ENCODE peak calls at places on chromosomes 16 and 17, in ten cellular contexts. T is sigmoid colon; N is CD4-positive, alpha-beta T cell; Z is right atrium auricular region; V is GM13976; Y is epithelial cell of esophagus; R is progenitor cell of endocrine pancreas; U is esophagus squamous epithelium; B is OCI-LY7; J is HFFc6. W is an unnamed sample.

GRCh38 chr16:67444259-67445125 is 13.6 kb downstream of the HSD11B2 start:
- DNase-seq in T (no peak), N (no peak), Z (no peak), V (no peak), Y (no peak), R (no peak), U (no peak), B (no peak), J (no peak), W (no peak)

GRCh38 chr16:17304814-17305169 is 166.0 kb downstream of the XYLT1 start:
- DNase-seq in T (peak), N (no peak), Z (no peak), V (no peak), Y (no peak), R (no peak), U (no peak), B (no peak), J (no peak), W (no peak)

GRCh38 chr17:6072157-6072556 is 2.0 kb downstream of the WSCD1 start:
- DNase-seq in T (no peak), N (no peak), Z (no peak), V (no peak), Y (peak), R (no peak), U (no peak), B (no peak), J (no peak), W (no peak)

GRCh38 chr16:15427648-15428239 is 6.6 kb upstream of the BMERB1 start:
- DNase-seq in T (peak), N (peak), Z (peak), V (peak), Y (peak), R (no peak), U (no peak), B (peak), J (peak), W (peak)

GRCh38 chr17:39404542-39405378 is 3.3 kb upstream of the FBXL20 start:
- DNase-seq in T (no peak), N (no peak), Z (no peak), V (no peak), Y (peak), R (no peak), U (no peak), B (no peak), J (peak), W (peak)

GRCh38 chr16:24499193-24499814 is 40.1 kb upstream of the RBBP6 start:
- DNase-seq in T (no peak), N (no peak), Z (no peak), V (peak), Y (peak), R (peak), U (no peak), B (peak), J (peak), W (peak)

GRCh38 chr16:26668026-26668425 is 398.7 kb upstream of the C16orf82 start:
- DNase-seq in T (no peak), N (no peak), Z (no peak), V (no peak), Y (no peak), R (no peak), U (no peak), B (no peak), J (no peak), W (no peak)

GRCh38 chr17:31508310-31509094 is 117.0 kb downstream of the RAB11FIP4 start:
- DNase-seq in T (no peak), N (peak), Z (no peak), V (peak), Y (no peak), R (no peak), U (no peak), B (no peak), J (no peak), W (peak)

GRCh38 chr17:46979023-46979870 is at the start of gene RPRML:
- DNase-seq in T (no peak), N (peak), Z (no peak), V (peak), Y (peak), R (peak), U (no peak), B (peak), J (no peak), W (no peak)

GRCh38 chr16:62225675-62226074 is 189.4 kb upstream of the CDH8 start:
- DNase-seq in T (no peak), N (no peak), Z (peak), V (no peak), Y (peak), R (peak), U (no peak), B (peak), J (no peak), W (peak)

GRCh38 chr17:81871387-81872120 is 417 bp upstream of the ARHGDIA start:
- DNase-seq in T (peak), N (peak), Z (peak), V (peak), Y (peak), R (peak), U (no peak), B (peak), J (peak), W (peak)

GRCh38 chr16:17433577-17433960 is 37.2 kb downstream of the XYLT1 start:
- DNase-seq in T (no peak), N (no peak), Z (no peak), V (no peak), Y (no peak), R (no peak), U (no peak), B (no peak), J (no peak), W (no peak)

GRCh38 chr17:21183468-21183867 is 30.5 kb downstream of the TMEM11 start:
- DNase-seq in T (no peak), N (no peak), Z (no peak), V (no peak), Y (no peak), R (no peak), U (no peak), B (no peak), J (no peak), W (no peak)

GRCh38 chr16:50396770-50397525 is 28.2 kb upstream of the BRD7 start:
- DNase-seq in T (no peak), N (no peak), Z (peak), V (no peak), Y (peak), R (no peak), U (no peak), B (no peak), J (peak), W (no peak)

GRCh38 chr16:50146479-50147435 is 6.3 kb upstream of the TENT4B start:
- DNase-seq in T (no peak), N (no peak), Z (no peak), V (no peak), Y (no peak), R (no peak), U (no peak), B (no peak), J (no peak), W (no peak)

GRCh38 chr17:869067-869466 is 86.9 kb downstream of the MRM3 start:
- DNase-seq in T (peak), N (no peak), Z (peak), V (no peak), Y (no peak), R (no peak), U (no peak), B (no peak), J (peak), W (no peak)

GRCh38 chr16:709651-710499 is 4.3 kb upstream of the FBXL16 start:
- DNase-seq in T (no peak), N (no peak), Z (no peak), V (no peak), Y (peak), R (no peak), U (no peak), B (no peak), J (peak), W (no peak)

GRCh38 chr16:11560701-11561439 is 25.8 kb downstream of the LITAF start:
- DNase-seq in T (no peak), N (peak), Z (no peak), V (no peak), Y (peak), R (no peak), U (no peak), B (no peak), J (peak), W (no peak)

GRCh38 chr17:3695129-3695722 is 729 bp downstream of the P2RX5 start:
- DNase-seq in T (no peak), N (no peak), Z (no peak), V (no peak), Y (no peak), R (no peak), U (no peak), B (peak), J (no peak), W (peak)

GRCh38 chr16:3681206-3681605 is 26.7 kb downstream of the DNASE1 start:
- DNase-seq in T (no peak), N (no peak), Z (no peak), V (no peak), Y (no peak), R (no peak), U (no peak), B (no peak), J (no peak), W (no peak)

GRCh38 chr16:778447-778846 is 9.7 kb downstream of the RPUSD1 start:
- DNase-seq in T (no peak), N (no peak), Z (no peak), V (no peak), Y (no peak), R (no peak), U (no peak), B (no peak), J (no peak), W (no peak)

GRCh38 chr16:85312642-85313540 is 200.6 kb upstream of the CIBAR2 start:
- DNase-seq in T (no peak), N (no peak), Z (no peak), V (no peak), Y (no peak), R (no peak), U (no peak), B (peak), J (no peak), W (no peak)

GRCh38 chr17:57531078-57531477 is 214.0 kb downstream of the CCDC182 start:
- DNase-seq in T (no peak), N (no peak), Z (no peak), V (no peak), Y (no peak), R (no peak), U (no peak), B (no peak), J (no peak), W (no peak)

GRCh38 chr17:47848198-47848513 is 2.8 kb downstream of the SP6 start:
- DNase-seq in T (no peak), N (no peak), Z (no peak), V (no peak), Y (no peak), R (no peak), U (no peak), B (no peak), J (no peak), W (no peak)

GRCh38 chr17:4108397-4108796 is 34.4 kb downstream of the ZZEF1 start:
- DNase-seq in T (no peak), N (no peak), Z (no peak), V (no peak), Y (no peak), R (no peak), U (no peak), B (no peak), J (no peak), W (no peak)

GRCh38 chr17:41760878-41761277 is 25.6 kb downstream of the JUP start:
- DNase-seq in T (no peak), N (no peak), Z (no peak), V (no peak), Y (no peak), R (no peak), U (no peak), B (no peak), J (no peak), W (no peak)

GRCh38 chr16:83933885-83934683 is 19.0 kb upstream of the OSGIN1 start:
- DNase-seq in T (no peak), N (no peak), Z (no peak), V (no peak), Y (no peak), R (no peak), U (no peak), B (no peak), J (no peak), W (no peak)

GRCh38 chr17:10879110-10879509 is 41.2 kb upstream of the PIRT start:
- DNase-seq in T (no peak), N (no peak), Z (no peak), V (no peak), Y (peak), R (peak), U (no peak), B (peak), J (no peak), W (peak)

GRCh38 chr16:20322696-20323095 is 4.6 kb downstream of the GP2 start:
- DNase-seq in T (no peak), N (no peak), Z (no peak), V (no peak), Y (no peak), R (no peak), U (no peak), B (no peak), J (no peak), W (no peak)

GRCh38 chr16:1375741-1376410 is 24.1 kb downstream of the GNPTG start:
- DNase-seq in T (no peak), N (no peak), Z (no peak), V (no peak), Y (no peak), R (no peak), U (no peak), B (no peak), J (no peak), W (no peak)

GRCh38 chr16:84532299-84532724 is 27.9 kb upstream of the MEAK7 start:
- DNase-seq in T (peak), N (no peak), Z (peak), V (no peak), Y (peak), R (no peak), U (no peak), B (no peak), J (peak), W (peak)

GRCh38 chr17:58621174-58621573 is 70.7 kb downstream of the TEX14 start:
- DNase-seq in T (no peak), N (no peak), Z (no peak), V (peak), Y (no peak), R (no peak), U (no peak), B (peak), J (no peak), W (peak)

GRCh38 chr17:74632196-74632540 is 8.6 kb upstream of the CD300E start:
- DNase-seq in T (no peak), N (no peak), Z (no peak), V (no peak), Y (no peak), R (no peak), U (no peak), B (no peak), J (no peak), W (no peak)

GRCh38 chr17:66357037-66357436 is 54.6 kb downstream of the PRKCA start:
- DNase-seq in T (no peak), N (no peak), Z (no peak), V (no peak), Y (no peak), R (no peak), U (no peak), B (no peak), J (peak), W (no peak)

GRCh38 chr16:29745853-29746345 is at the start of gene C16orf54:
- DNase-seq in T (peak), N (peak), Z (peak), V (peak), Y (no peak), R (no peak), U (peak), B (no peak), J (no peak), W (peak)

GRCh38 chr17:74512624-74513084 is 18.6 kb downstream of the CD300LB start:
- DNase-seq in T (no peak), N (no peak), Z (peak), V (no peak), Y (no peak), R (no peak), U (no peak), B (no peak), J (peak), W (peak)

GRCh38 chr16:87308826-87309225 is 8.4 kb downstream of the C16orf95 start:
- DNase-seq in T (no peak), N (no peak), Z (no peak), V (no peak), Y (no peak), R (no peak), U (no peak), B (no peak), J (no peak), W (no peak)

GRCh38 chr16:87303431-87303930 is 13.7 kb downstream of the C16orf95 start:
- DNase-seq in T (no peak), N (no peak), Z (no peak), V (no peak), Y (peak), R (no peak), U (no peak), B (peak), J (no peak), W (no peak)

GRCh38 chr16:87304951-87305350 is 12.2 kb downstream of the C16orf95 start:
- DNase-seq in T (no peak), N (no peak), Z (no peak), V (no peak), Y (no peak), R (no peak), U (no peak), B (no peak), J (no peak), W (no peak)

GRCh38 chr16:87303962-87304521 is 13.2 kb downstream of the C16orf95 start:
- DNase-seq in T (no peak), N (no peak), Z (no peak), V (no peak), Y (no peak), R (no peak), U (no peak), B (no peak), J (no peak), W (no peak)

DNA sequence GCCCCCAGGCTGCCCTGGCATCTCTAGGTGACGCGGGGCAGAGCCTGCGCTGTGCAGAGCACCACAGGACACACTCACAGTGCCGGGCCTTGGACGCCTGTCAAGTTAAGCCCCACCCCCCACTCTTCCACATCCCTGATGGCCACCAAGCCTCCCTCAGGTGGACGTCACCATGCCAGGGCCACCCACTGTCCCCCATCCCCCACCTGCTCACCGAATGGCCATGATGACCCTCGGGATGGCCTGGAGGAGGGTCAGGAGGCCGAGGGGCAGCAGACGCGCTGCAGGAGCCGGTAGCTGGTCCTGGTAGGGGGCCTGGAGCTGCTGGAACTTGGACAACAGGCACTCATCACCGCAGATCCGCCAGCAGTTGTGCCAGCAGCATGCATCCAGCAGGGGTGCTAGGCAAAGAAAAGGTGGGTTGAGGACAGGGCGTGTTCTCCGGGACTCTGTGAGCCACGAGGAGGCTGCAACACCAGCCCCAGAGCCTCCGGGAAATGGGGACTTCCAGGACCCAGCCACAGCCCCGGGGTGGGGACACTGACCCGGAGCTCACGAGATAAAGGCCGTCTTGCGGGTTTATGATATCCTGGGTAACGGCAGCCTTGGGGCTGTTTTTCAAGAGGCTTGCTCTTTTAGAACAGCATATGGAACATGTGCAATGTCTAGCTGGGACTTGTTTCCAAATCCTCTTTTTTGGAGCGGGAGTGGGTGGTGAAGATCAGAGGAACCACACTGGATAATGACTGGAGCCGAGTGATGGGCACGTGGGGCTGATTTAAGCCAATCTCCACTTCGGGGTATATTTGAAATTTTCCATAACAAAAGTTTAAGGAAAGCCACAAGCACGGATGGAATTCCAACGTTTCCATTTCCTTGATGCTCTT is 11.4 kb downstream of the C16orf95 start:
- DNase-seq in T (no peak), N (no peak), Z (no peak), V (no peak), Y (peak), R (no peak), U (no peak), B (no peak), J (peak), W (no peak)
- TF ChIP-seq CTCF in T (no peak), N (no peak), Z (no peak), V (no peak), Y (peak), R (peak), U (no peak), B (no peak), J (peak), W (no peak)

GRCh38 chr16:9820481-9821246 is 361.6 kb downstream of the GRIN2A start:
- DNase-seq in T (no peak), N (no peak), Z (no peak), V (no peak), Y (no peak), R (peak), U (no peak), B (no peak), J (no peak), W (no peak)
- TF ChIP-seq CTCF in T (no peak), N (no peak), Z (peak), V (no peak), Y (no peak), R (peak), U (no peak), B (no peak), J (no peak), W (no peak)

GRCh38 chr17:76473541-76473985 is 6.2 kb downstream of the AANAT start:
- DNase-seq in T (no peak), N (no peak), Z (no peak), V (no peak), Y (no peak), R (no peak), U (no peak), B (no peak), J (no peak), W (peak)
- TF ChIP-seq CTCF in T (no peak), N (no peak), Z (peak), V (no peak), Y (peak), R (peak), U (no peak), B (peak), J (peak), W (peak)

GRCh38 chr16:72819345-72819744 is 228.6 kb downstream of the ZFHX3 start:
- DNase-seq in T (no peak), N (no peak), Z (no peak), V (no peak), Y (peak), R (no peak), U (no peak), B (no peak), J (peak), W (no peak)

GRCh38 chr16:72814226-72814625 is 233.7 kb downstream of the ZFHX3 start:
- DNase-seq in T (no peak), N (no peak), Z (no peak), V (no peak), Y (no peak), R (no peak), U (no peak), B (no peak), J (no peak), W (no peak)

GRCh38 chr16:72815348-72816318 is 232.3 kb downstream of the ZFHX3 start:
- DNase-seq in T (no peak), N (no peak), Z (no peak), V (peak), Y (no peak), R (no peak), U (no peak), B (no peak), J (no peak), W (peak)

GRCh38 chr16:72821551-72821950 is 226.4 kb downstream of the ZFHX3 start:
- DNase-seq in T (no peak), N (no peak), Z (no peak), V (no peak), Y (no peak), R (no peak), U (no peak), B (no peak), J (no peak), W (no peak)

GRCh38 chr16:72818286-72818845 is 229.6 kb downstream of the ZFHX3 start:
- DNase-seq in T (no peak), N (no peak), Z (no peak), V (no peak), Y (no peak), R (no peak), U (no peak), B (no peak), J (no peak), W (no peak)
- TF ChIP-seq CTCF in T (no peak), N (no peak), Z (no peak), V (peak), Y (no peak), R (peak), U (no peak), B (peak), J (peak), W (no peak)

GRCh38 chr16:64724339-64724738 is 397.5 kb downstream of the CDH11 start:
- DNase-seq in T (no peak), N (no peak), Z (no peak), V (no peak), Y (no peak), R (no peak), U (no peak), B (no peak), J (no peak), W (no peak)
- TF ChIP-seq CTCF in T (no peak), N (no peak), Z (no peak), V (no peak), Y (no peak), R (no peak), U (no peak), B (no peak), J (no peak), W (no peak)

GRCh38 chr17:29682054-29682453 is 59.3 kb upstream of the CORO6 start:
- DNase-seq in T (no peak), N (no peak), Z (no peak), V (peak), Y (no peak), R (no peak), U (no peak), B (peak), J (no peak), W (peak)
- TF ChIP-seq CTCF in T (no peak), N (no peak), Z (no peak), V (no peak), Y (no peak), R (no peak), U (no peak), B (peak), J (peak), W (no peak)

GRCh38 chr16:57244767-57245471 is at the start of gene ARL2BP:
- DNase-seq in T (peak), N (peak), Z (peak), V (peak), Y (peak), R (peak), U (peak), B (peak), J (peak), W (peak)
- TF ChIP-seq CTCF in T (no peak), N (peak), Z (peak), V (no peak), Y (no peak), R (no peak), U (no peak), B (peak), J (peak), W (no peak)

GRCh38 chr16:22948603-22949368 is 134.8 kb downstream of the HS3ST2 start:
- DNase-seq in T (peak), N (peak), Z (peak), V (peak), Y (peak), R (peak), U (peak), B (peak), J (peak), W (peak)
- TF ChIP-seq CTCF in T (peak), N (peak), Z (peak), V (peak), Y (peak), R (peak), U (peak), B (peak), J (peak), W (peak)